ENCODE peak calls at places on chromosomes 11 and 22, in eight cellular contexts. J is endothelial cell, T is omental fat pad, P is kidney, K is body of pancreas, U is tibial nerve, Q is lower lobe of right lung, R is GM20000. X is an unnamed sample.

GRCh38 chr11:74321487-74322188 is 10.2 kb upstream of the P4HA3 start:
- DNase-seq in R (peak; percentile 52), Q (no peak), T (no peak), P (no peak), K (no peak), J (peak; percentile 38), U (peak; percentile 8), X (peak; percentile 41)

GRCh38 chr11:44823920-44824704 is 97.3 kb downstream of the TSPAN18 start:
- DNase-seq in Q (no peak), J (peak; percentile 78), P (no peak), U (no peak), T (no peak), K (no peak), R (no peak), X (no peak)

GRCh38 chr11:14908214-14908880 is 16.3 kb upstream of the CYP2R1 start:
- DNase-seq in Q (no peak), K (peak; percentile 40), P (no peak), R (peak; percentile 58), U (peak; percentile 19), T (no peak), J (no peak), X (peak; percentile 19)

GRCh38 chr11:82892611-82893169 is 7.5 kb downstream of the PRCP start:
- DNase-seq in K (no peak), J (no peak), T (no peak), U (no peak), Q (no peak), P (no peak), R (no peak), X (no peak)

GRCh38 chr11:93842461-93842860 is 8.0 kb downstream of the VSTM5 start:
- DNase-seq in U (no peak), T (no peak), R (no peak), K (peak; percentile 37), J (no peak), P (no peak), Q (no peak), X (no peak)

GRCh38 chr11:38019072-38019775 is 1421.2 kb upstream of the RAG2 start:
- DNase-seq in U (no peak), K (no peak), T (no peak), Q (no peak), P (peak; percentile 43), R (no peak), J (peak; percentile 7), X (no peak)

GRCh38 chr11:46366260-46366659 is 15.2 kb upstream of the MDK start:
- DNase-seq in P (peak; percentile 77), T (no peak), Q (peak; percentile 43), U (no peak), J (no peak), R (no peak), K (no peak), X (no peak)

GRCh38 chr11:398826-399225 is 4.8 kb downstream of the PKP3 start:
- DNase-seq in R (no peak), J (no peak), Q (no peak), P (no peak), T (no peak), K (no peak), U (no peak), X (no peak)

GRCh38 chr11:117232911-117233409 is 489 bp downstream of the RNF214 start:
- DNase-seq in R (peak; percentile 60), P (peak; percentile 86), U (no peak), K (no peak), J (peak; percentile 40), Q (peak; percentile 63), T (no peak), X (peak; percentile 51)

GRCh38 chr22:38760477-38761201 is 4.8 kb upstream of the SUN2 start:
- DNase-seq in P (no peak), K (no peak), J (no peak), U (no peak), T (no peak), Q (no peak), R (no peak), X (peak; percentile 83)

GRCh38 chr11:44940835-44941234 is 9.8 kb downstream of the TP53I11 start:
- DNase-seq in R (no peak), U (no peak), Q (no peak), P (no peak), T (no peak), J (no peak), K (no peak), X (no peak)

GRCh38 chr22:43821606-43822425 is 9.7 kb upstream of the EFCAB6 start:
- DNase-seq in J (no peak), T (no peak), Q (no peak), U (no peak), P (peak; percentile 53), K (no peak), R (no peak), X (no peak)

GRCh38 chr22:45542001-45542520 is 39.4 kb downstream of the FBLN1 start:
- DNase-seq in T (no peak), R (no peak), Q (no peak), K (no peak), P (no peak), J (no peak), U (no peak), X (no peak)

GRCh38 chr11:69641681-69642548 is 959 bp downstream of the CCND1 start:
- DNase-seq in P (peak; percentile 78), Q (no peak), J (no peak), R (no peak), U (no peak), K (no peak), T (no peak), X (no peak)

GRCh38 chr11:44348114-44348513 is 38.2 kb upstream of the ALX4 start:
- DNase-seq in K (no peak), Q (no peak), P (no peak), T (no peak), J (no peak), R (no peak), U (no peak), X (no peak)

GRCh38 chr11:16774920-16775603 is 36.6 kb downstream of the C11orf58 start:
- DNase-seq in K (no peak), Q (no peak), T (no peak), U (no peak), R (no peak), J (no peak), P (no peak), X (no peak)

GRCh38 chr11:81470446-81470845 is 1263.2 kb downstream of the FAM181B start:
- DNase-seq in J (no peak), R (no peak), Q (no peak), K (peak; percentile 14), T (no peak), U (no peak), P (no peak), X (no peak)

GRCh38 chr11:47611240-47611863 is 17.1 kb upstream of the C1QTNF4 start:
- DNase-seq in U (no peak), K (no peak), R (peak; percentile 37), J (no peak), P (no peak), T (no peak), Q (no peak), X (no peak)

GRCh38 chr11:111185259-111185658 is 60.3 kb upstream of the POU2AF2 start:
- DNase-seq in T (no peak), Q (no peak), P (no peak), K (no peak), U (no peak), R (no peak), J (no peak), X (no peak)

GRCh38 chr11:111186308-111186967 is 59.1 kb upstream of the POU2AF2 start:
- DNase-seq in J (no peak), T (no peak), U (no peak), K (no peak), P (no peak), R (no peak), Q (no peak), X (no peak)

GRCh38 chr11:111193924-111194490 is 51.5 kb upstream of the POU2AF2 start:
- DNase-seq in U (no peak), Q (no peak), P (no peak), J (no peak), K (no peak), T (no peak), R (no peak), X (no peak)

GRCh38 chr11:111194789-111195188 is 50.7 kb upstream of the POU2AF2 start:
- DNase-seq in U (no peak), P (no peak), J (no peak), T (no peak), Q (no peak), K (no peak), R (no peak), X (no peak)

GRCh38 chr11:111189466-111189865 is 56.1 kb upstream of the POU2AF2 start:
- DNase-seq in U (no peak), J (no peak), T (no peak), R (no peak), Q (no peak), P (no peak), K (no peak), X (no peak)
- TF ChIP-seq CTCF in U (no peak), J (peak; percentile 20), T (no peak), R (no peak), Q (no peak), P (no peak), K (no peak), X (no peak)

GRCh38 chr22:37199839-37200161 is 11.8 kb upstream of the C1QTNF6 start:
- DNase-seq in P (no peak), T (no peak), J (no peak), U (no peak), K (peak; percentile 54), Q (no peak), R (peak; percentile 53), X (no peak)
- TF ChIP-seq CTCF in P (no peak), T (no peak), J (peak; percentile 33), U (no peak), K (no peak), Q (no peak), R (no peak), X (peak; percentile 4)

GRCh38 chr11:5891216-5891800 is 1.7 kb upstream of the OR52E5 start:
- DNase-seq in U (no peak), R (peak; percentile 10), K (no peak), T (no peak), J (no peak), P (no peak), Q (no peak), X (no peak)
- TF ChIP-seq CTCF in U (peak; percentile 26), R (no peak), K (peak; percentile 18), T (no peak), J (peak; percentile 88), P (no peak), Q (peak; percentile 27), X (peak; percentile 70)

GRCh38 chr11:128664286-128664685 is 29.6 kb upstream of the FLI1 start:
- DNase-seq in J (no peak), T (no peak), R (no peak), K (no peak), Q (no peak), U (no peak), P (no peak), X (no peak)
- TF ChIP-seq CTCF in J (no peak), T (no peak), R (no peak), K (no peak), Q (no peak), U (no peak), P (no peak), X (no peak)